ENCODE peak calls at places on chromosome 19, in four cellular contexts. W, X, F and H are unnamed samples.

GRCh38 chr19:48874309-48875135 is 2.3 kb downstream of the PPP1R15A start:
- DNase-seq in F (no peak), X (no peak), W (peak; percentile 65), H (peak; percentile 69)

GRCh38 chr19:3387645-3388589 is 21.5 kb downstream of the NFIC start:
- DNase-seq in W (no peak), F (peak; percentile 94), X (peak; percentile 70), H (peak; percentile 68)

GRCh38 chr19:18590273-18591272 is 2.0 kb downstream of the REX1BD start:
- DNase-seq in F (peak; percentile 80), X (no peak), W (no peak), H (no peak)

GRCh38 chr19:13794388-13794751 is 873 bp upstream of the ZSWIM4 start:
- DNase-seq in F (no peak), W (no peak), X (peak; percentile 80), H (peak; percentile 80)

GRCh38 chr19:51798958-51799310 is 4.0 kb downstream of the FPR3 start:
- DNase-seq in X (no peak), F (no peak), W (no peak), H (no peak)

GRCh38 chr19:4690362-4690761 is 20.2 kb upstream of the MYDGF start:
- DNase-seq in X (no peak), W (no peak), F (no peak), H (no peak)

GRCh38 chr19:6997679-6998445 is 23.4 kb downstream of the MBD3L2B start:
- DNase-seq in X (no peak), F (no peak), W (no peak), H (no peak)

GRCh38 chr19:10289836-10290438 is at the start of gene ICAM5:
- DNase-seq in F (no peak), X (no peak), W (no peak), H (no peak)

GRCh38 chr19:13847033-13847899 is 29.7 kb upstream of the NANOS3 start:
- DNase-seq in W (peak; percentile 92), X (peak; percentile 90), F (peak; percentile 44), H (peak; percentile 89)

GRCh38 chr19:14977128-14977527 is 2.5 kb downstream of the SLC1A6 start:
- DNase-seq in W (no peak), X (no peak), F (no peak), H (no peak)

GRCh38 chr19:41699968-41700323 is 8.5 kb upstream of the CEACAM5 start:
- DNase-seq in W (no peak), X (no peak), F (no peak), H (no peak)

GRCh38 chr19:384801-385169 is 24.2 kb downstream of the C2CD4C start:
- DNase-seq in F (no peak), X (no peak), W (no peak), H (no peak)

GRCh38 chr19:13026478-13026999 is 31.3 kb downstream of the NFIX start:
- DNase-seq in F (no peak), X (no peak), W (no peak), H (peak; percentile 64)

GRCh38 chr19:48549380-48549779 is 2.6 kb upstream of the SULT2B1 start:
- DNase-seq in W (no peak), F (no peak), X (no peak), H (no peak)

GRCh38 chr19:43606569-43607229 is 5.2 kb upstream of the SRRM5 start:
- DNase-seq in W (no peak), X (peak; percentile 36), F (no peak), H (no peak)

GRCh38 chr19:38878575-38879399 is 712 bp upstream of the RINL start:
- DNase-seq in F (no peak), X (no peak), W (no peak), H (no peak)